ENCODE peak calls at places on chromosomes 13 and 19, in four cellular contexts. One of them, this sample, is unnamed.
A peak's percentile ranks its signal among the peaks of the same experiment; 100 is the strongest.

GRCh38 chr13:41231786-41232185 is 31.6 kb downstream of the MTRF1 start:
- DNase-seq in fibroblast of gingiva: no peak
- DNase-seq in astrocyte of the spinal cord: no peak
- DNase-seq in breast epithelium: no peak
- DNase-seq in this sample: no peak

GRCh38 chr19:30227661-30228112 is 144.5 kb upstream of the ZNF536 start:
- DNase-seq in fibroblast of gingiva: peak; percentile 41
- DNase-seq in breast epithelium: peak; percentile 66
- DNase-seq in astrocyte of the spinal cord: peak; percentile 41
- DNase-seq in this sample: peak; percentile 89

GRCh38 chr13:47017476-47017875 is 120.6 kb upstream of the HTR2A start:
- DNase-seq in fibroblast of gingiva: no peak
- DNase-seq in astrocyte of the spinal cord: no peak
- DNase-seq in breast epithelium: no peak
- DNase-seq in this sample: no peak

GRCh38 chr19:3620145-3620816 is 6.3 kb downstream of the CACTIN start:
- DNase-seq in fibroblast of gingiva: no peak
- DNase-seq in breast epithelium: no peak
- DNase-seq in astrocyte of the spinal cord: no peak
- DNase-seq in this sample: no peak

GRCh38 chr19:38809592-38810252 is 3.0 kb downstream of the LGALS4 start:
- DNase-seq in breast epithelium: no peak
- DNase-seq in fibroblast of gingiva: no peak
- DNase-seq in astrocyte of the spinal cord: no peak
- DNase-seq in this sample: no peak

GRCh38 chr19:35911790-35912189 is 3.7 kb upstream of the TYROBP start:
- DNase-seq in breast epithelium: peak; percentile 75
- DNase-seq in astrocyte of the spinal cord: no peak
- DNase-seq in fibroblast of gingiva: no peak
- DNase-seq in this sample: no peak

GRCh38 chr13:26500618-26501320 is 56.7 kb upstream of the WASF3 start:
- DNase-seq in breast epithelium: no peak
- DNase-seq in astrocyte of the spinal cord: no peak
- DNase-seq in fibroblast of gingiva: no peak
- DNase-seq in this sample: no peak

GRCh38 chr13:109605846-109606245 is 180.5 kb downstream of the IRS2 start:
- DNase-seq in breast epithelium: no peak
- DNase-seq in astrocyte of the spinal cord: no peak
- DNase-seq in fibroblast of gingiva: peak; percentile 58
- DNase-seq in this sample: peak; percentile 70

GRCh38 chr13:91564422-91564821 is 166.0 kb downstream of the GPC5 start:
- DNase-seq in breast epithelium: no peak
- DNase-seq in astrocyte of the spinal cord: no peak
- DNase-seq in fibroblast of gingiva: no peak
- DNase-seq in this sample: no peak

GRCh38 chr13:105778196-105778595 is 757.3 kb downstream of the EFNB2 start:
- DNase-seq in astrocyte of the spinal cord: peak; percentile 65
- DNase-seq in breast epithelium: no peak
- DNase-seq in fibroblast of gingiva: no peak
- DNase-seq in this sample: peak; percentile 38

GRCh38 chr13:109567315-109567714 is 219.1 kb downstream of the IRS2 start:
- DNase-seq in breast epithelium: no peak
- DNase-seq in astrocyte of the spinal cord: no peak
- DNase-seq in fibroblast of gingiva: peak; percentile 4
- DNase-seq in this sample: no peak

GRCh38 chr19:2548966-2549365 is 73.0 kb downstream of the GADD45B start:
- DNase-seq in breast epithelium: no peak
- DNase-seq in astrocyte of the spinal cord: no peak
- DNase-seq in fibroblast of gingiva: no peak
- DNase-seq in this sample: no peak

GRCh38 chr13:98524793-98525192 is 52.1 kb downstream of the STK24 start:
- DNase-seq in breast epithelium: no peak
- DNase-seq in fibroblast of gingiva: no peak
- DNase-seq in astrocyte of the spinal cord: no peak
- DNase-seq in this sample: no peak

GRCh38 chr13:33326723-33327122 is 41.2 kb upstream of the STARD13 start:
- DNase-seq in astrocyte of the spinal cord: no peak
- DNase-seq in fibroblast of gingiva: no peak
- DNase-seq in breast epithelium: no peak
- DNase-seq in this sample: no peak

GRCh38 chr19:31312004-31312403 is 37.2 kb downstream of the TSHZ3 start:
- DNase-seq in breast epithelium: no peak
- DNase-seq in astrocyte of the spinal cord: peak; percentile 92
- DNase-seq in fibroblast of gingiva: peak; percentile 84
- DNase-seq in this sample: peak; percentile 82

GRCh38 chr13:36839281-36839680 is 20.3 kb downstream of the RFXAP start:
- DNase-seq in astrocyte of the spinal cord: no peak
- DNase-seq in fibroblast of gingiva: no peak
- DNase-seq in breast epithelium: no peak
- DNase-seq in this sample: no peak

GRCh38 chr19:3825286-3825956 is 39.2 kb upstream of the MATK start:
- DNase-seq in astrocyte of the spinal cord: no peak
- DNase-seq in fibroblast of gingiva: no peak
- DNase-seq in breast epithelium: no peak
- DNase-seq in this sample: no peak

GRCh38 chr19:17829855-17830566 is 8.7 kb upstream of the INSL3 start:
- DNase-seq in breast epithelium: no peak
- DNase-seq in fibroblast of gingiva: no peak
- DNase-seq in astrocyte of the spinal cord: peak; percentile 13
- DNase-seq in this sample: no peak

GRCh38 chr13:110265682-110266430 is 41.1 kb downstream of the COL4A1 start:
- DNase-seq in fibroblast of gingiva: no peak
- DNase-seq in breast epithelium: no peak
- DNase-seq in astrocyte of the spinal cord: no peak
- DNase-seq in this sample: no peak

GRCh38 chr13:98334620-98335205 is 157.6 kb upstream of the RNF113B start:
- DNase-seq in astrocyte of the spinal cord: no peak
- DNase-seq in fibroblast of gingiva: no peak
- DNase-seq in breast epithelium: no peak
- DNase-seq in this sample: no peak

GRCh38 chr13:101283782-101284181 is 132.5 kb downstream of the NALCN start:
- DNase-seq in fibroblast of gingiva: no peak
- DNase-seq in breast epithelium: no peak
- DNase-seq in astrocyte of the spinal cord: no peak
- DNase-seq in this sample: no peak

GRCh38 chr19:7397687-7398086 is 49.0 kb downstream of the ARHGEF18 start:
- DNase-seq in fibroblast of gingiva: peak; percentile 78
- DNase-seq in breast epithelium: no peak
- DNase-seq in astrocyte of the spinal cord: peak; percentile 85
- DNase-seq in this sample: peak; percentile 71

GRCh38 chr13:23574421-23574820 is 4.2 kb downstream of the TNFRSF19 start:
- DNase-seq in fibroblast of gingiva: no peak
- DNase-seq in breast epithelium: no peak
- DNase-seq in astrocyte of the spinal cord: no peak
- DNase-seq in this sample: no peak

GRCh38 chr19:17097593-17098126 is 22.1 kb downstream of the MYO9B start:
- DNase-seq in fibroblast of gingiva: peak; percentile 38
- DNase-seq in astrocyte of the spinal cord: no peak
- DNase-seq in breast epithelium: no peak
- DNase-seq in this sample: peak; percentile 70